ENCODE peak calls at places on chromosomes 1 and 21, in eight cellular contexts. T is brain microvascular endothelial cell; S is colonic mucosa; Z is CD8-positive, alpha-beta T cell; D is fibroblast of the aortic adventitia; L is osteoblast; I is lower leg skin; E is ovary. G is an unnamed sample.

GRCh38 chr1:162397039-162397448 is 14.9 kb downstream of the SH2D1B start:
- DNase-seq in S (no peak), D (peak; percentile 26), E (no peak), Z (no peak), I (no peak), L (no peak), T (no peak), G (peak; percentile 23)

GRCh38 chr1:21586926-21587601 is 77.8 kb downstream of the ALPL start:
- DNase-seq in I (peak; percentile 36), L (peak; percentile 100), Z (no peak), S (no peak), T (peak; percentile 83), D (peak; percentile 78), E (peak; percentile 28), G (peak; percentile 54)

GRCh38 chr21:32626633-32627196 is 14.5 kb upstream of the CFAP298 start:
- DNase-seq in L (peak; percentile 52), D (peak; percentile 55), E (no peak), I (no peak), T (peak; percentile 18), Z (no peak), S (no peak), G (peak; percentile 6)

GRCh38 chr1:96520542-96520941 is 201.0 kb upstream of the PTBP2 start:
- DNase-seq in L (no peak), E (no peak), T (no peak), D (peak; percentile 72), S (no peak), Z (no peak), I (peak; percentile 44), G (peak; percentile 82)

GRCh38 chr1:47333578-47333921 is at the start of gene CMPK1:
- DNase-seq in T (peak; percentile 78), L (peak; percentile 96), D (peak; percentile 88), S (peak; percentile 87), E (peak; percentile 80), I (peak; percentile 84), Z (peak; percentile 45), G (peak; percentile 52)

GRCh38 chr1:232428036-232428600 is 201.8 kb downstream of the SIPA1L2 start:
- DNase-seq in T (no peak), D (peak; percentile 65), E (no peak), I (no peak), Z (no peak), L (no peak), S (no peak), G (no peak)

GRCh38 chr1:116036255-116036654 is 59.9 kb downstream of the SLC22A15 start:
- DNase-seq in I (no peak), S (no peak), L (no peak), Z (no peak), D (no peak), T (no peak), E (no peak), G (no peak)

GRCh38 chr1:93434987-93435386 is 12.9 kb upstream of the FNBP1L start:
- DNase-seq in Z (no peak), D (no peak), S (no peak), E (no peak), I (no peak), T (no peak), L (no peak), G (no peak)

GRCh38 chr1:77271851-77272250 is 10.0 kb upstream of the AK5 start:
- DNase-seq in Z (no peak), S (no peak), L (peak; percentile 84), E (no peak), T (peak; percentile 20), I (no peak), D (peak; percentile 68), G (no peak)

GRCh38 chr1:113917400-113918082 is 11.6 kb upstream of the HIPK1 start:
- DNase-seq in L (peak; percentile 51), T (peak; percentile 8), Z (no peak), D (no peak), I (no peak), E (no peak), S (no peak), G (no peak)

GRCh38 chr1:100722211-100722610 is 2.7 kb downstream of the VCAM1 start:
- DNase-seq in D (peak; percentile 35), L (no peak), S (no peak), Z (no peak), I (no peak), T (no peak), E (no peak), G (no peak)

GRCh38 chr1:115251856-115252255 is 86.2 kb downstream of the NGF start:
- DNase-seq in I (no peak), D (peak; percentile 94), E (no peak), L (peak; percentile 62), S (no peak), Z (no peak), T (peak; percentile 85), G (peak; percentile 79)

GRCh38 chr1:154747841-154748766 is 122.0 kb downstream of the KCNN3 start:
- DNase-seq in T (no peak), D (no peak), I (no peak), E (peak; percentile 21), L (no peak), S (no peak), Z (peak; percentile 19), G (no peak)

GRCh38 chr21:31530918-31531705 is 128.4 kb upstream of the SOD1 start:
- DNase-seq in D (no peak), I (no peak), S (peak; percentile 78), T (no peak), Z (no peak), L (no peak), E (no peak), G (no peak)

GRCh38 chr1:53402891-53403655 is 56.1 kb upstream of the DMRTB1 start:
- DNase-seq in S (no peak), E (no peak), L (no peak), I (no peak), D (no peak), T (no peak), Z (no peak), G (no peak)

GRCh38 chr1:200628223-200628868 is 7.8 kb upstream of the KIF14 start:
- DNase-seq in L (no peak), S (no peak), E (no peak), I (no peak), Z (no peak), T (no peak), D (no peak), G (no peak)
- H3K4me3 ChIP-seq in L (no peak overlapping the region), S (no peak overlapping the region), E (no peak overlapping the region), I (no peak overlapping the region), Z (no peak overlapping the region), T (no peak overlapping the region), D (no peak overlapping the region), G (no peak overlapping the region)

DNA sequence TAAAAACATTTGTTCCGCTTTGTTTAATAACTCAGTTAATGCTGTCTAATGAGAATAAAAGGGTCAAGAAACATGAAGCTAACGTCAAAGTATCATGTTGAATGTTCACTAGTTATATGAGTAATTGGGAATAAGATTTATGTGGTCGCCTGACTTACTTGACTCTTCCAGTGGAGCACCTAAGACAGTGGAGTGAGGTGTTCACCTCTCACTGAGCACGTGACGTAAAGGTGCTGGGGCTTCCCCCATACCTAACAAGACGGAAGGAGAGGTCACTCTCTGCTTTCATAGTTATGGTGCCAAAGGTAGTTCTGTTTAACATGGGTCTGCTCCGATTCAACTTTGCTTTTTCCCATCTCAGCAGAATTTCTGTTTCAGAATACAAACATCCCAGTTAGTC is 686 bp downstream of the KMO start:
- DNase-seq in S (no peak), E (no peak), L (no peak), D (no peak), I (no peak), Z (no peak), T (no peak), G (no peak)
- H3K4me3 ChIP-seq in S (no peak overlapping the region), E (no peak overlapping the region), L (no peak overlapping the region), D (no peak overlapping the region), I (no peak overlapping the region), Z (no peak overlapping the region), T (no peak overlapping the region), G (no peak overlapping the region)

GRCh38 chr1:224745924-224746323 is 129.8 kb downstream of the CNIH3 start:
- DNase-seq in T (no peak), E (no peak), Z (no peak), S (no peak), D (no peak), L (no peak), I (no peak), G (no peak)

GRCh38 chr1:224751547-224752311 is 135.6 kb downstream of the CNIH3 start:
- DNase-seq in L (no peak), D (no peak), T (no peak), E (no peak), Z (no peak), I (no peak), S (no peak), G (no peak)

GRCh38 chr1:224745388-224745787 is 129.3 kb downstream of the CNIH3 start:
- DNase-seq in T (no peak), Z (no peak), D (no peak), L (no peak), I (no peak), S (no peak), E (no peak), G (no peak)

GRCh38 chr1:224744521-224744920 is 128.4 kb downstream of the CNIH3 start:
- DNase-seq in I (no peak), S (no peak), L (no peak), E (no peak), Z (no peak), D (no peak), T (no peak), G (no peak)

DNA sequence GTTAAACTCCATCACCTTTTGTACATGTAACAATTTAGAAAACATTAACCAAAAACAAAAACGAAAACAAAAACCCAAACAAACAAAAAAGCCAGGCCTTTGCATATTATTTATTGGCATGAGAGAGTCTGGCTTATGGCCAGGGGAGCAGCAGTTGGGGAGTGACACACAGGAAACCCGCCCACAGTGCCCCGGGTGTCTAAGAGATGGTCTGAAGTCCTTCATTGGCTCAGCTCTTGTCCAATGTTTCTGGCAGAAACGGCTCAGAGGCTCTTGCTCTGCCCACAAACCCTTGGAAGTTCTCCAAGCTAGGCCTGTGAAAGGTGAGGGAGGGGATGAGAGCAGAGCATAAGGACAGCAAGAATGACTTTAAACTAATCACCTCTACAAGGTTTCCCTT is 131.5 kb downstream of the CNIH3 start:
- DNase-seq in T (peak; percentile 20), D (peak; percentile 52), S (no peak), I (no peak), L (peak; percentile 62), E (no peak), Z (no peak), G (peak; percentile 49)
- H3K4me3 ChIP-seq in T (no peak overlapping the region), D (no peak overlapping the region), S (no peak overlapping the region), I (no peak overlapping the region), L (no peak overlapping the region), E (no peak overlapping the region), Z (no peak overlapping the region), G (no peak overlapping the region)

GRCh38 chr1:20198918-20199317 is 12.6 kb upstream of the PLA2G2C start:
- DNase-seq in S (no peak), Z (no peak), I (no peak), L (no peak), T (no peak), D (no peak), E (no peak), G (no peak)

GRCh38 chr1:20198296-20198695 is 12.0 kb upstream of the PLA2G2C start:
- DNase-seq in S (no peak), I (no peak), L (no peak), Z (no peak), E (no peak), D (no peak), T (no peak), G (no peak)

GRCh38 chr1:20199410-20199809 is 13.1 kb upstream of the PLA2G2C start:
- DNase-seq in E (no peak), L (no peak), D (no peak), T (no peak), Z (no peak), I (no peak), S (peak; percentile 35), G (no peak)

GRCh38 chr1:20195464-20195780 is 9.1 kb upstream of the PLA2G2C start:
- DNase-seq in I (no peak), D (no peak), T (no peak), S (no peak), L (no peak), Z (no peak), E (no peak), G (no peak)

GRCh38 chr1:20197329-20197791 is 11.0 kb upstream of the PLA2G2C start:
- DNase-seq in I (no peak), T (no peak), S (peak; percentile 36), E (no peak), D (no peak), L (no peak), Z (no peak), G (no peak)
- H3K4me3 ChIP-seq in I (no peak overlapping the region), T (no peak overlapping the region), S (no peak overlapping the region), E (no peak overlapping the region), D (no peak overlapping the region), L (no peak overlapping the region), Z (no peak overlapping the region), G (no peak overlapping the region)

G was measured in skeletal muscle cell.